ENCODE peak calls at places on chromosome 1, in four cellular contexts. One of them, this sample, is unnamed.

GRCh38 chr1:229664133-229664689 is 38.2 kb downstream of the URB2 start:
- DNase-seq in stimulated activated CD4-positive, alpha-beta T cell treated with anti-CD3 and anti-CD28 coated beads, Interleukin-12 subunit alpha, Interleukin-12 subunit beta, amount 100 ng/mL, for 48 hours: peak
- DNase-seq in tibial nerve: no peak
- DNase-seq in stomach: peak
- DNase-seq in this sample: no peak

GRCh38 chr1:210434224-210434623 is 105.5 kb downstream of the HHAT start:
- DNase-seq in stimulated activated CD4-positive, alpha-beta T cell treated with anti-CD3 and anti-CD28 coated beads, Interleukin-12 subunit alpha, Interleukin-12 subunit beta, amount 100 ng/mL, for 48 hours: no peak
- DNase-seq in tibial nerve: no peak
- DNase-seq in stomach: no peak
- DNase-seq in this sample: no peak

GRCh38 chr1:41743361-41743760 is 175.4 kb downstream of the HIVEP3 start:
- DNase-seq in stimulated activated CD4-positive, alpha-beta T cell treated with anti-CD3 and anti-CD28 coated beads, Interleukin-12 subunit alpha, Interleukin-12 subunit beta, amount 100 ng/mL, for 48 hours: no peak
- DNase-seq in tibial nerve: no peak
- DNase-seq in stomach: no peak
- DNase-seq in this sample: no peak

GRCh38 chr1:14924455-14925325 is 228.9 kb upstream of the TMEM51 start:
- DNase-seq in stimulated activated CD4-positive, alpha-beta T cell treated with anti-CD3 and anti-CD28 coated beads, Interleukin-12 subunit alpha, Interleukin-12 subunit beta, amount 100 ng/mL, for 48 hours: no peak
- DNase-seq in tibial nerve: no peak
- DNase-seq in stomach: peak
- DNase-seq in this sample: no peak

GRCh38 chr1:2314297-2314802 is 77.0 kb downstream of the MORN1 start:
- DNase-seq in stimulated activated CD4-positive, alpha-beta T cell treated with anti-CD3 and anti-CD28 coated beads, Interleukin-12 subunit alpha, Interleukin-12 subunit beta, amount 100 ng/mL, for 48 hours: no peak
- DNase-seq in tibial nerve: no peak
- DNase-seq in stomach: peak
- DNase-seq in this sample: no peak

GRCh38 chr1:47175227-47175934 is 14.5 kb downstream of the PDZK1IP1 start:
- DNase-seq in stimulated activated CD4-positive, alpha-beta T cell treated with anti-CD3 and anti-CD28 coated beads, Interleukin-12 subunit alpha, Interleukin-12 subunit beta, amount 100 ng/mL, for 48 hours: peak
- DNase-seq in tibial nerve: peak
- DNase-seq in stomach: peak
- DNase-seq in this sample: no peak

GRCh38 chr1:220999872-221000863 is 120.9 kb downstream of the HLX start:
- DNase-seq in stimulated activated CD4-positive, alpha-beta T cell treated with anti-CD3 and anti-CD28 coated beads, Interleukin-12 subunit alpha, Interleukin-12 subunit beta, amount 100 ng/mL, for 48 hours: no peak
- DNase-seq in tibial nerve: peak
- DNase-seq in stomach: no peak
- DNase-seq in this sample: no peak

GRCh38 chr1:5658340-5659316 is 333.6 kb downstream of the NPHP4 start:
- DNase-seq in stimulated activated CD4-positive, alpha-beta T cell treated with anti-CD3 and anti-CD28 coated beads, Interleukin-12 subunit alpha, Interleukin-12 subunit beta, amount 100 ng/mL, for 48 hours: no peak
- DNase-seq in tibial nerve: no peak
- DNase-seq in stomach: no peak
- DNase-seq in this sample: no peak

This sample was measured in C1 segment of cervical spinal cord.